ENCODE peak calls at places on chromosomes 6 and 20, in four cellular contexts. One of them, this sample, is unnamed.
A peak's percentile ranks its signal among the peaks of the same experiment; 100 is the strongest.

GRCh38 chr6:74343804-74344203 is 647.8 kb downstream of the CD109 start:
- DNase-seq in pancreas: no peak
- DNase-seq in psoas muscle: no peak
- DNase-seq in esophagus squamous epithelium: no peak
- DNase-seq in this sample: no peak

GRCh38 chr20:8094415-8094818 is 37.6 kb upstream of the PLCB1 start:
- DNase-seq in pancreas: peak; percentile 56
- DNase-seq in psoas muscle: peak; percentile 29
- DNase-seq in esophagus squamous epithelium: no peak
- DNase-seq in this sample: no peak

GRCh38 chr6:125300992-125301434 is 754 bp downstream of the HDDC2 start:
- DNase-seq in pancreas: no peak
- DNase-seq in psoas muscle: no peak
- DNase-seq in esophagus squamous epithelium: no peak
- DNase-seq in this sample: no peak

GRCh38 chr20:48828734-48829460 is 1.1 kb upstream of the PREX1 start:
- DNase-seq in psoas muscle: no peak
- DNase-seq in esophagus squamous epithelium: no peak
- DNase-seq in pancreas: no peak
- DNase-seq in this sample: peak; percentile 28

GRCh38 chr6:111736005-111736607 is 130.4 kb upstream of the TRAF3IP2 start:
- DNase-seq in pancreas: no peak
- DNase-seq in psoas muscle: no peak
- DNase-seq in esophagus squamous epithelium: no peak
- DNase-seq in this sample: no peak

GRCh38 chr6:47319867-47320266 is 10.2 kb upstream of the TNFRSF21 start:
- DNase-seq in pancreas: no peak
- DNase-seq in esophagus squamous epithelium: no peak
- DNase-seq in psoas muscle: no peak
- DNase-seq in this sample: no peak

GRCh38 chr6:156949376-156949775 is 172.2 kb downstream of the ARID1B start:
- DNase-seq in esophagus squamous epithelium: no peak
- DNase-seq in pancreas: no peak
- DNase-seq in psoas muscle: no peak
- DNase-seq in this sample: no peak

GRCh38 chr6:139686308-139686707 is 311.9 kb upstream of the CITED2 start:
- DNase-seq in esophagus squamous epithelium: no peak
- DNase-seq in pancreas: no peak
- DNase-seq in psoas muscle: peak; percentile 44
- DNase-seq in this sample: no peak

GRCh38 chr6:126724821-126725220 is 384.9 kb downstream of the CENPW start:
- DNase-seq in esophagus squamous epithelium: no peak
- DNase-seq in pancreas: no peak
- DNase-seq in psoas muscle: no peak
- DNase-seq in this sample: no peak

GRCh38 chr6:42028234-42029061 is 21.9 kb upstream of the TAF8 start:
- DNase-seq in psoas muscle: no peak
- DNase-seq in pancreas: no peak
- DNase-seq in esophagus squamous epithelium: no peak
- DNase-seq in this sample: no peak

GRCh38 chr6:75934643-75935472 is 137.6 kb downstream of the IMPG1 start:
- DNase-seq in esophagus squamous epithelium: no peak
- DNase-seq in pancreas: peak; percentile 37
- DNase-seq in psoas muscle: no peak
- DNase-seq in this sample: no peak

GRCh38 chr6:144063246-144063743 is 32.1 kb downstream of the SF3B5 start:
- DNase-seq in pancreas: peak; percentile 33
- DNase-seq in psoas muscle: no peak
- DNase-seq in esophagus squamous epithelium: no peak
- DNase-seq in this sample: no peak

GRCh38 chr6:40894962-40895799 is 143.8 kb downstream of the UNC5CL start:
- DNase-seq in esophagus squamous epithelium: no peak
- DNase-seq in pancreas: peak; percentile 67
- DNase-seq in psoas muscle: peak; percentile 42
- DNase-seq in this sample: peak; percentile 67

GRCh38 chr6:129866256-129866655 is 5.1 kb upstream of the TMEM244 start:
- DNase-seq in esophagus squamous epithelium: no peak
- DNase-seq in pancreas: no peak
- DNase-seq in psoas muscle: no peak
- DNase-seq in this sample: no peak

GRCh38 chr20:50987493-50988210 is 29.0 kb downstream of the MOCS3 start:
- DNase-seq in pancreas: peak; percentile 53
- DNase-seq in esophagus squamous epithelium: peak; percentile 14
- DNase-seq in psoas muscle: peak; percentile 31
- DNase-seq in this sample: no peak

GRCh38 chr20:41173161-41173721 is 35.9 kb downstream of the PLCG1 start:
- DNase-seq in pancreas: peak; percentile 83
- DNase-seq in psoas muscle: peak; percentile 88
- DNase-seq in esophagus squamous epithelium: no peak
- DNase-seq in this sample: peak; percentile 93

GRCh38 chr6:2877057-2877882 is 25.8 kb downstream of the SERPINB9 start:
- DNase-seq in psoas muscle: no peak
- DNase-seq in esophagus squamous epithelium: no peak
- DNase-seq in pancreas: no peak
- DNase-seq in this sample: no peak

GRCh38 chr6:39330057-39330456 is 7.6 kb upstream of the KCNK16 start:
- DNase-seq in psoas muscle: no peak
- DNase-seq in pancreas: no peak
- DNase-seq in esophagus squamous epithelium: no peak
- DNase-seq in this sample: no peak

GRCh38 chr20:4502756-4503155 is 219.0 kb upstream of the PRND start:
- DNase-seq in psoas muscle: no peak
- DNase-seq in esophagus squamous epithelium: no peak
- DNase-seq in pancreas: no peak
- DNase-seq in this sample: no peak

GRCh38 chr6:13302291-13302690 is 26.0 kb downstream of the TBC1D7 start:
- DNase-seq in esophagus squamous epithelium: no peak
- DNase-seq in pancreas: no peak
- DNase-seq in psoas muscle: no peak
- DNase-seq in this sample: no peak

GRCh38 chr6:155352812-155353211 is 38.5 kb upstream of the TFB1M start:
- DNase-seq in psoas muscle: no peak
- DNase-seq in esophagus squamous epithelium: no peak
- DNase-seq in pancreas: no peak
- DNase-seq in this sample: no peak

GRCh38 chr20:53534037-53534436 is 59.6 kb downstream of the ZNF217 start:
- DNase-seq in esophagus squamous epithelium: no peak
- DNase-seq in pancreas: no peak
- DNase-seq in psoas muscle: no peak
- DNase-seq in this sample: no peak

GRCh38 chr6:106134906-106135634 is 48.9 kb downstream of the PRDM1 start:
- DNase-seq in esophagus squamous epithelium: no peak
- DNase-seq in pancreas: no peak
- DNase-seq in psoas muscle: peak; percentile 48
- DNase-seq in this sample: peak; percentile 29

GRCh38 chr6:50410577-50410976 is 302.7 kb upstream of the TFAP2D start:
- DNase-seq in pancreas: no peak
- DNase-seq in psoas muscle: no peak
- DNase-seq in esophagus squamous epithelium: no peak
- DNase-seq in this sample: no peak

GRCh38 chr6:71466362-71466761 is 177.8 kb downstream of the OGFRL1 start:
- DNase-seq in psoas muscle: no peak
- DNase-seq in esophagus squamous epithelium: no peak
- DNase-seq in pancreas: no peak
- DNase-seq in this sample: no peak

GRCh38 chr6:154852700-154853099 is 119.5 kb downstream of the SCAF8 start:
- DNase-seq in psoas muscle: no peak
- DNase-seq in esophagus squamous epithelium: no peak
- DNase-seq in pancreas: no peak
- DNase-seq in this sample: no peak

GRCh38 chr6:72787521-72788031 is 165.7 kb downstream of the KCNQ5 start:
- DNase-seq in esophagus squamous epithelium: no peak
- DNase-seq in psoas muscle: peak; percentile 18
- DNase-seq in pancreas: no peak
- DNase-seq in this sample: no peak

GRCh38 chr6:112203577-112204349 is 50.6 kb downstream of the LAMA4 start:
- DNase-seq in pancreas: no peak
- DNase-seq in psoas muscle: no peak
- DNase-seq in esophagus squamous epithelium: no peak
- DNase-seq in this sample: no peak

GRCh38 chr6:107576852-107577251 is 86.9 kb downstream of the SOBP start:
- DNase-seq in psoas muscle: no peak
- DNase-seq in pancreas: no peak
- DNase-seq in esophagus squamous epithelium: no peak
- DNase-seq in this sample: no peak

GRCh38 chr6:89970609-89971337 is 76.5 kb downstream of the GJA10 start:
- DNase-seq in esophagus squamous epithelium: no peak
- DNase-seq in pancreas: peak; percentile 23
- DNase-seq in psoas muscle: peak; percentile 23
- DNase-seq in this sample: no peak

GRCh38 chr6:6246539-6246938 is 73.9 kb downstream of the F13A1 start:
- DNase-seq in pancreas: no peak
- DNase-seq in psoas muscle: no peak
- DNase-seq in esophagus squamous epithelium: no peak
- DNase-seq in this sample: no peak

GRCh38 chr6:40744835-40745234 is 157.7 kb upstream of the LRFN2 start:
- DNase-seq in esophagus squamous epithelium: no peak
- DNase-seq in pancreas: no peak
- DNase-seq in psoas muscle: no peak
- DNase-seq in this sample: no peak

GRCh38 chr6:19301980-19302379 is 535.2 kb upstream of the ID4 start:
- DNase-seq in psoas muscle: no peak
- DNase-seq in pancreas: no peak
- DNase-seq in esophagus squamous epithelium: no peak
- DNase-seq in this sample: no peak

GRCh38 chr6:24744911-24745310 is 26.0 kb upstream of the C6orf62 start:
- DNase-seq in psoas muscle: no peak
- DNase-seq in esophagus squamous epithelium: no peak
- DNase-seq in pancreas: no peak
- DNase-seq in this sample: no peak

GRCh38 chr20:57995381-57995977 is 233.0 kb downstream of the ANKRD60 start:
- DNase-seq in esophagus squamous epithelium: no peak
- DNase-seq in pancreas: no peak
- DNase-seq in psoas muscle: no peak
- DNase-seq in this sample: no peak
- H3K4me3 ChIP-seq in esophagus squamous epithelium: no peak overlapping the region
- H3K4me3 ChIP-seq in pancreas: no peak overlapping the region
- H3K4me3 ChIP-seq in psoas muscle: no peak overlapping the region
- H3K4me3 ChIP-seq in this sample: no peak overlapping the region

GRCh38 chr6:43625393-43625992 is 3.6 kb downstream of the GTPBP2 start:
- DNase-seq in esophagus squamous epithelium: no peak
- DNase-seq in psoas muscle: no peak
- DNase-seq in pancreas: no peak
- DNase-seq in this sample: peak; percentile 62

GRCh38 chr6:43628392-43629103 is 516 bp downstream of the GTPBP2 start:
- DNase-seq in psoas muscle: no peak
- DNase-seq in pancreas: peak; percentile 68
- DNase-seq in esophagus squamous epithelium: no peak
- DNase-seq in this sample: peak; percentile 81

GRCh38 chr6:43624786-43625288 is 4.2 kb downstream of the GTPBP2 start:
- DNase-seq in pancreas: no peak
- DNase-seq in esophagus squamous epithelium: no peak
- DNase-seq in psoas muscle: no peak
- DNase-seq in this sample: peak; percentile 36

GRCh38 chr6:43629104-43629504 is at the start of gene GTPBP2:
- DNase-seq in pancreas: peak; percentile 98
- DNase-seq in psoas muscle: peak; percentile 99
- DNase-seq in esophagus squamous epithelium: peak; percentile 97
- DNase-seq in this sample: peak; percentile 99

DNA sequence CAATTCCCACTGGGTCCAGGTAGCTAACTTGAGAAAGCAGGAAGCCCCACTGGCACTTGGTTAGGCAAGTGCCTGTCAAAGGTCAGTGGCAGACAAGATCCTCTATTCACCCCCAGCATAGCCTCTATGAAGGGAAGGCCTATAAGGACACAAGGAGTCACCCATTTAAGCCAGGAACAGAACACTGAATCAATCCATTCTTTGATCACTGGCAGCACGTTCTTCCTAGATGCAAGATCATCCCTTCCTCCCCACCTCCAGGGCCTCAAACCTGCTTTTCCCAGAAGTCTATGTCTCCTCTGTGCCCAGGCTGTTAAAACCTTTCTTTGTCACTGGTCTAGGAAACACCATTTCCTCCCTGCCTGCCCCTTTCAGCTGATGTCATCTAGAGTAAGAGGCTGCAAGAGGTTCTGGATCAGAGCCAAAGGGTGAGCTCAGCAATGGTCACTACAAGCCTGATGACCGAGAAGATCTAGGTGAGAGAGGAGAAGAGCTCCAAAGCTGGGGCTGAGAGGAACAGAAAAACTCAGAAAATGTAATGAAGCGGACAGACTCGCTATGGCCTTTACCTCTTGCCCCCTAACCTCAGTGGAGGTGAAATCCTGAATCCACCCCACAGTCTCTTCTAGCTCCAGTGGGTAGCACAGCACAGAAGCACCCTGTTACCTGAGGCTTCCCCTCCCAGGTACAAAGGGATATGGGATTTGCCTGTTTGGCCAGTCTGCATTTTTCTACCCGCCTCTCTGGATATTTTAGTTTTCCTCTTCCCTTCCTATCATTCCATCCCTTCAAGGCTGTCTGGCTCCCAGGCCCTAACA is 1.8 kb downstream of the GTPBP2 start:
- DNase-seq in pancreas: peak; percentile 77
- DNase-seq in psoas muscle: peak; percentile 71
- DNase-seq in esophagus squamous epithelium: no peak
- DNase-seq in this sample: peak; percentile 86
- H3K4me3 ChIP-seq in pancreas: peak overlapping the region; percentile 97
- H3K4me3 ChIP-seq in psoas muscle: peak overlapping the region; percentile 89
- H3K4me3 ChIP-seq in esophagus squamous epithelium: no peak overlapping the region
- H3K4me3 ChIP-seq in this sample: peak overlapping the region; percentile 86

DNA sequence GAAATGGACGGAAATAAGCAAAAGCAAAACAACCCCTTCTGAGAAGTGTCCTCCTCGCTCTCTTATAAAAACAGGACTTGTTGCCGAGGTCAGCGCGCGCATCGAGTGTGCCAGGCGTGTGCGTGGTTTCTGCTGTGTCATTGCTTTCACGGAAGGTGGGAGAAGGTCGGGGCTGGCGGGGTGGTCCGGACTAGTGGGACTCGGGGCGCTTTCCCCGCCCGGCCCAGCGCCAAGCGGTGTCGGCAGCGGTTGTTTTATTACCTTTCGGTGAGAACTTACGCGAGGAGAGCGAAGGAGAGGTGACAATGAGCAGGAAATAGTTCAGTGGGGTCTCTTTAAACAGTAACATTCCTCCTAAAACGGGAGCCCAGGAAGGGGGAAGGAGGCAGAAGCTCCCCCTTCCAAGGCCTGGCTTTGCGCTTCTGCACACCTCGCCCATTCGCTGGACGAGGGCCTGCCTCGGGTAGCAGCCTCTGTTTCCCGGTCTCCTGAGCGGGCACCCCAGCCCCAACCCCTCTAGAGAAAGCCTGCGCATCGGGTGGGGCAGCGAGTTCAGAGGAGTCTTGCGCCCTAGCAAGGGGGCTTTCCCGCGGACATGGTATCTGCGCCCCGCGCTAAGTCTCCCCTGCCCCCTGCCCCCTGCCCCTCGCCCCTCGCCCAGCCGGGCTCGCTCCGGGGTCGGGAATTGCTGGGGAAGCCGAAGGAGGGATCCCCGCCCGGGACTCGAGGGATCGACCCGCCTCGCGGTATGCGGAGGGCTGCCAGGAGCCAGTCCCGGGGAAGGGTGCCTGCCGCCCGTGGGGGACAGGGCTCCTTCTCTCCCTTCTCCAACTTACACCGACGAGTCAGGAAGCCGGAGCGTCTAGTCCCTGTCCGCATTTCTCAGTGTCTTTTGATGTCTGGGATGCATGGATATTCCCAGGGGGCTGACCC is 1.2 kb upstream of the TBXT start:
- DNase-seq in psoas muscle: no peak
- DNase-seq in esophagus squamous epithelium: no peak
- DNase-seq in pancreas: no peak
- DNase-seq in this sample: no peak
- H3K4me3 ChIP-seq in psoas muscle: peak overlapping the region; percentile 44
- H3K4me3 ChIP-seq in esophagus squamous epithelium: no peak overlapping the region
- H3K4me3 ChIP-seq in pancreas: peak overlapping the region; percentile 6
- H3K4me3 ChIP-seq in this sample: peak overlapping the region; percentile 56

GRCh38 chr6:17418281-17419188 is 25.1 kb downstream of the CAP2 start:
- DNase-seq in esophagus squamous epithelium: no peak
- DNase-seq in psoas muscle: no peak
- DNase-seq in pancreas: no peak
- DNase-seq in this sample: no peak
- H3K4me3 ChIP-seq in esophagus squamous epithelium: no peak overlapping the region
- H3K4me3 ChIP-seq in psoas muscle: peak overlapping the region; percentile 46
- H3K4me3 ChIP-seq in pancreas: no peak overlapping the region
- H3K4me3 ChIP-seq in this sample: peak overlapping the region; percentile 37

This sample was measured in coronary artery.